ENCODE peak calls at places on chromosome 3, in nine cellular contexts. Z, X, P, B, K, T, Q, Y and J are unnamed samples. For H3K36me3, the result is how much of the 10 kb centered on the place peaks cover.

GRCh38 chr3:67947808-67948508 is 293.5 kb upstream of the SUCLG2 start:
- DNase-seq in Y (no peak), X (no peak), Q (no peak), T (peak), B (no peak), P (peak), K (no peak), Z (no peak), J (peak)

GRCh38 chr3:108620250-108620649 is 30.7 kb downstream of the DZIP3 start:
- DNase-seq in Z (no peak), Q (no peak), P (no peak), K (no peak), X (no peak), T (no peak), Y (no peak), B (no peak), J (no peak)

GRCh38 chr3:13420051-13420816 is at the start of gene NUP210:
- DNase-seq in Z (peak), P (peak), Y (peak), Q (no peak), K (peak), T (peak), B (peak), X (no peak), J (no peak)

GRCh38 chr3:51708216-51708845 is 1.5 kb downstream of the GRM2 start:
- DNase-seq in K (peak), Z (no peak), X (peak), Q (peak), B (no peak), Y (no peak), T (no peak), P (no peak), J (no peak)

GRCh38 chr3:194285024-194285858 is 65.9 kb downstream of the CPN2 start:
- DNase-seq in P (peak), X (peak), Y (no peak), B (peak), Z (no peak), Q (peak), K (no peak), T (no peak), J (no peak)

GRCh38 chr3:50516048-50516871 is 12.8 kb upstream of the CACNA2D2 start:
- DNase-seq in B (peak), Z (peak), T (peak), K (no peak), Q (no peak), P (no peak), X (peak), Y (peak), J (no peak)

GRCh38 chr3:142853270-142854163 is 35.4 kb downstream of the PCOLCE2 start:
- DNase-seq in T (peak), Y (no peak), X (peak), Z (no peak), K (no peak), P (peak), Q (no peak), B (peak), J (no peak)

GRCh38 chr3:114874447-114874846 is 272.6 kb downstream of the ZBTB20 start:
- DNase-seq in Z (no peak), K (no peak), P (no peak), T (no peak), X (no peak), Y (no peak), B (peak), Q (no peak), J (no peak)

GRCh38 chr3:188239035-188239434 is 85.1 kb downstream of the LPP start:
- DNase-seq in Z (no peak), X (no peak), Q (no peak), P (no peak), K (no peak), Y (no peak), B (no peak), T (no peak), J (no peak)

GRCh38 chr3:87127286-87127685 is 99.8 kb upstream of the CHMP2B start:
- DNase-seq in P (no peak), K (no peak), Q (no peak), Z (no peak), Y (no peak), X (no peak), T (no peak), B (no peak), J (no peak)

GRCh38 chr3:71990545-71990944 is 205.6 kb upstream of the PROK2 start:
- DNase-seq in Z (no peak), B (no peak), X (no peak), K (no peak), T (no peak), Q (no peak), Y (no peak), P (no peak), J (no peak)

GRCh38 chr3:137294839-137295238 is 337.1 kb downstream of the IL20RB start:
- DNase-seq in K (no peak), Z (no peak), X (no peak), Y (no peak), P (no peak), T (no peak), Q (no peak), B (no peak), J (no peak)

GRCh38 chr3:4807381-4808280 is 171.6 kb upstream of the BHLHE40 start:
- DNase-seq in Q (no peak), X (no peak), P (no peak), T (no peak), B (peak), Y (no peak), Z (no peak), K (no peak), J (no peak)

GRCh38 chr3:117628896-117629295 is 919.3 kb downstream of the TUSC7 start:
- DNase-seq in X (no peak), Z (peak), P (peak), Q (no peak), Y (no peak), B (no peak), T (no peak), K (no peak), J (peak)

GRCh38 chr3:29525254-29525881 is 244.5 kb downstream of the RBMS3 start:
- DNase-seq in P (peak), Y (no peak), Q (peak), B (peak), T (peak), X (peak), K (no peak), Z (peak), J (no peak)

GRCh38 chr3:55567615-55568014 is 80.5 kb upstream of the WNT5A start:
- DNase-seq in P (no peak), Q (no peak), X (no peak), K (no peak), Z (no peak), B (no peak), Y (no peak), T (no peak), J (no peak)

GRCh38 chr3:71305246-71306206 is 278.0 kb downstream of the FOXP1 start:
- DNase-seq in T (peak), B (peak), Q (no peak), K (peak), Y (peak), P (peak), X (no peak), Z (peak), J (peak)

GRCh38 chr3:70849911-70850699 is 537.7 kb upstream of the MDFIC2 start:
- DNase-seq in X (peak), P (peak), Z (no peak), K (no peak), Y (no peak), Q (no peak), B (no peak), T (no peak), J (peak)

GRCh38 chr3:78003090-78003489 is 963.2 kb downstream of the ROBO2 start:
- DNase-seq in Q (no peak), K (no peak), Y (no peak), P (peak), B (no peak), X (no peak), Z (no peak), T (no peak), J (peak)

GRCh38 chr3:72907131-72907697 is 19.4 kb downstream of the GXYLT2 start:
- DNase-seq in K (no peak), X (no peak), Y (no peak), Z (peak), B (no peak), P (no peak), Q (no peak), T (no peak), J (no peak)

GRCh38 chr3:107657971-107658370 is 135.2 kb downstream of the BBX start:
- DNase-seq in Q (no peak), T (no peak), Y (no peak), K (no peak), Z (no peak), P (peak), B (no peak), X (no peak), J (no peak)

GRCh38 chr3:128297401-128298138 is 144.3 kb downstream of the EEFSEC start:
- DNase-seq in Q (peak), T (no peak), Y (peak), B (no peak), P (peak), K (no peak), Z (no peak), X (no peak), J (no peak)

GRCh38 chr3:13077431-13078157 is 4.4 kb upstream of the IQSEC1 start:
- DNase-seq in X (peak), Y (no peak), B (peak), P (no peak), Q (no peak), T (peak), Z (no peak), K (no peak), J (no peak)

GRCh38 chr3:129688310-129688895 is 81.9 kb upstream of the PLXND1 start:
- DNase-seq in T (peak), K (peak), X (peak), Y (peak), Q (peak), B (peak), P (no peak), Z (no peak), J (peak)

GRCh38 chr3:21271606-21272016 is 479.4 kb downstream of the ZNF385D start:
- DNase-seq in Q (no peak), Y (no peak), B (no peak), K (no peak), X (no peak), T (no peak), Z (no peak), P (no peak), J (no peak)

GRCh38 chr3:86814918-86815655 is 175.9 kb downstream of the VGLL3 start:
- DNase-seq in B (no peak), T (no peak), Y (no peak), X (no peak), P (peak), Z (no peak), Q (no peak), K (no peak), J (peak)

GRCh38 chr3:88003115-88003755 is 55.6 kb downstream of the CGGBP1 start:
- DNase-seq in K (no peak), Q (no peak), X (no peak), P (peak), T (no peak), B (no peak), Z (no peak), Y (peak), J (peak)

GRCh38 chr3:56921573-56922571 is 120.1 kb upstream of the ARHGEF3 start:
- DNase-seq in Y (no peak), K (no peak), B (no peak), Z (no peak), T (no peak), P (no peak), X (peak), Q (no peak), J (peak)

GRCh38 chr3:187987919-187988318 is 166.0 kb upstream of the LPP start:
- DNase-seq in B (no peak), Z (no peak), Y (no peak), T (no peak), Q (no peak), K (no peak), P (no peak), X (no peak), J (no peak)

GRCh38 chr3:120854908-120855526 is 53.0 kb upstream of the STXBP5L start:
- DNase-seq in X (no peak), P (peak), Q (no peak), Y (no peak), T (no peak), B (no peak), Z (no peak), K (no peak), J (no peak)

GRCh38 chr3:105527949-105528348 is 161.2 kb downstream of the ALCAM start:
- DNase-seq in Y (no peak), B (no peak), X (no peak), Q (no peak), T (no peak), P (peak), K (no peak), Z (no peak), J (no peak)

GRCh38 chr3:165081183-165081582 is 2.9 kb upstream of the SI start:
- DNase-seq in B (no peak), Y (no peak), Z (no peak), Q (no peak), P (no peak), X (no peak), K (no peak), T (no peak), J (no peak)

GRCh38 chr3:34157491-34157890 is 359.1 kb downstream of the PDCD6IP start:
- DNase-seq in Y (no peak), X (no peak), B (no peak), P (no peak), Q (no peak), T (no peak), Z (no peak), K (no peak), J (no peak)

GRCh38 chr3:107574650-107575049 is 51.9 kb downstream of the BBX start:
- DNase-seq in B (no peak), Y (peak), P (peak), Q (no peak), K (no peak), X (no peak), T (no peak), Z (no peak), J (no peak)

GRCh38 chr3:142279965-142280590 is 54.7 kb upstream of the GK5 start:
- DNase-seq in K (no peak), T (no peak), Z (peak), P (peak), Q (no peak), B (no peak), X (peak), Y (peak), J (peak)

GRCh38 chr3:11095932-11096265 is 58.4 kb upstream of the HRH1 start:
- DNase-seq in Z (no peak), Q (no peak), X (no peak), B (no peak), T (no peak), K (no peak), P (no peak), Y (no peak), J (no peak)
- H3K4me3 ChIP-seq in Z (no peak), Q (no peak), X (no peak), B (no peak), T (no peak), K (no peak), P (peak), Y (no peak), J (peak)

GRCh38 chr3:53729618-53730017 is 116.6 kb downstream of the CHDH start:
- DNase-seq in P (peak), Y (no peak), T (no peak), X (no peak), Z (no peak), B (no peak), K (no peak), Q (no peak), J (no peak)
- H3K36me3 ChIP-seq in P (under half), Y (under half), T (under half), X (under half), Z (under half), B (under half), K (under half), Q (under half), J (under half)

DNA sequence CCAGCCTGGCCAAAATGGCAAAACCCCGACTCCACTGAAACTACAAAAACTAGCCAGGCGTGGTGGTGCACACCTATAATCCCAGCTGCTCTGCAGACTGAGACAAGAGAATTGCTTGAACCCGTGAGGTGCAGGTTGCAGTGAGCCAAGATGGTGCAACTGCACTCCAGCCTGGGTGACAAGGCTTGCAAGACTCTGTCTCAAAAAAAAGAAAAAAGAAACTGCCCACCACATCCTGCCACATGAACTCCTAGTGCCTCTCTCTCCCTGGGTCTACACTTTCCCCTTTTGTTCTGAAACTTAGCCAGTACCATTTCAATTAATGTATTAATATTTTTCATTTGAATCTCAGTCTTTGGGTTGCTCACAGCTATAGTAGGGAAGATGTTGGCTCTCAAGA is 192.2 kb upstream of the MME start:
- DNase-seq in X (no peak), T (no peak), P (no peak), Y (no peak), Z (no peak), Q (no peak), B (no peak), K (no peak), J (no peak)
- H3K4me3 ChIP-seq in X (no peak), T (no peak), P (no peak), Y (no peak), Z (no peak), Q (no peak), B (no peak), K (no peak), J (no peak)

GRCh38 chr3:9888540-9888939 is 1.9 kb upstream of the JAGN1 start:
- DNase-seq in B (no peak), Z (no peak), T (no peak), X (no peak), K (no peak), Q (no peak), P (no peak), Y (no peak), J (no peak)

GRCh38 chr3:9884555-9885165 is 4.6 kb upstream of the CIDEC start:
- DNase-seq in Z (no peak), B (no peak), Y (no peak), P (peak), Q (no peak), T (no peak), K (no peak), X (peak), J (peak)

GRCh38 chr3:9887478-9887877 is 2.9 kb upstream of the JAGN1 start:
- DNase-seq in P (no peak), X (no peak), B (no peak), T (no peak), Z (no peak), Q (no peak), Y (no peak), K (no peak), J (no peak)

GRCh38 chr3:9883676-9884554 is 3.9 kb upstream of the CIDEC start:
- DNase-seq in B (no peak), T (no peak), P (no peak), Q (no peak), X (no peak), Z (no peak), Y (no peak), K (no peak), J (no peak)

DNA sequence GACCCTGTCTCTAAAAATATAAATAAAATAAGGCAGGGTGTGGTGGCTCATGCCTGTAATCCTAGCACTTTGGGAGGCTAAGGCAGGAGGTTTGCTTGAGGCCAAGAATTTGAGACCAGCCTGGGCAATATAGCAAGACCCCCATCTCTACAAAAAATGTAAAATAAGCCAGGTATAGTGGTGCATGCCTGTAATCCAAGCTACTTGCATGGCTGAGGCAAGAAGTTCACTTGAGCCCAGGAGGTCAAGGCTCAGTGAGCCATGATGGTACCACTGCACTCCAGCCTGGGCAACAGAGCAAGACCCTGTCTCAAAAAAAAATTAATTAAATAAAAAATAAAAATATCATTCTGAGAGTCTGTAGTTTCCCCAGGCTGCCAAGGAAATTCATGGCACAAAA is 4.1 kb upstream of the JAGN1 start:
- DNase-seq in X (no peak), P (no peak), B (no peak), Q (no peak), Y (no peak), K (no peak), Z (no peak), T (no peak), J (no peak)
- H3K36me3 ChIP-seq in X (under half), P (under half), B (under half), Q (under half), Y (under half), K (under half), Z (under half), T (under half), J (under half)

GRCh38 chr3:80769683-80770082 is 991.8 kb downstream of the GBE1 start:
- DNase-seq in Z (no peak), Q (no peak), X (no peak), K (no peak), T (no peak), B (no peak), P (peak), Y (no peak), J (no peak)
- H3K4me3 ChIP-seq in Z (no peak), Q (no peak), X (no peak), K (no peak), T (no peak), B (no peak), P (peak), Y (peak), J (no peak)

DNA sequence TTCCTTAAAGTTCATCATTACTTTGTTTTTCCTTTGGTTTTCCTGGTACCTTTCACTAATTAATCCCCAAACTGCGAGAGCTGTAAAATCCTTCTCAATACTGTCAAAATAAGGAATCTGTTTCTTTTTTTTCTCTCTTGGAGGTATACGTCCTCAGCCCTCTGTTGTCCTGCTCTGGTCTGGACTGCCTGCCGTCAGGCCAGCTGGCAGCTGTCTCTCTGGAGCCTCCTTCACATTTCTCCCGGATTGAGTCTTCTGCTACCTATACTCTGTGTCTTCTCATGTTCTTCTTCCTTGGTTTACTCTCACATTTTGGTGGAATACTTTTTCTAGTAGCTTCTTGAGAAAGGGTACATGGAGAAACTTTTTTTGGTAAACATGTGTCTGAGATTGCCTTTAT is 13.8 kb downstream of the TATDN2 start:
- DNase-seq in Z (no peak), X (no peak), K (no peak), T (no peak), Q (no peak), B (no peak), Y (no peak), P (no peak), J (no peak)
- H3K36me3 ChIP-seq in Z (under half), X (under half), K (under half), T (half or more), Q (under half), B (under half), Y (under half), P (under half), J (under half)

GRCh38 chr3:192958219-192958872 is 40.7 kb upstream of the MB21D2 start:
- DNase-seq in Y (no peak), Q (no peak), T (no peak), P (no peak), K (no peak), B (no peak), X (no peak), Z (no peak), J (no peak)

GRCh38 chr3:192957441-192957951 is 39.8 kb upstream of the MB21D2 start:
- DNase-seq in P (peak), X (peak), T (no peak), Q (peak), Z (peak), Y (no peak), B (peak), K (no peak), J (peak)
- H3K4me3 ChIP-seq in P (no peak), X (no peak), T (no peak), Q (no peak), Z (no peak), Y (no peak), B (no peak), K (no peak), J (no peak)

DNA sequence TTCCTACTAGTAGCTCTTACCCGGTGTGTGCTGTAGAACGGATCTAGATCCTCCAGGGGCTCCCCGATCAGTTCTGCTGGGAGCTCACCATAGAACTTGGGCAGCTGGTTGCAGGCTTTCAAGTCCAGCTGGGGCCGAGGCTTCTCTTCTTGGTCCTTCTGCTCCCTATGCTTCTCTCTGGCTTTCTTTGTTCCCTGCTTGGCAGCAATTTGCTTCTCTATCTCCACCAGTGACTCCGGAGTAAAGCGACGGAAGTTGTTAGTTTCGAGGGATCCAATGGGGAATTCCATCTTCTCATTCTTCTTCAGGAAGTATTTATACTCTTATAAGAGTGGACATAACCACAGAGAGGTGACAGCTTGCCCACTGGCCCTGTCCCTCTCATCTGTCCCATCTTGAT is 22.3 kb downstream of the SCN10A start:
- DNase-seq in T (no peak), Y (no peak), Z (no peak), K (no peak), X (no peak), B (no peak), P (no peak), Q (no peak), J (no peak)
- H3K36me3 ChIP-seq in T (under half), Y (under half), Z (under half), K (under half), X (under half), B (under half), P (under half), Q (under half), J (under half)